ENCODE peak calls at places on chromosomes 5 and 9, in seven cellular contexts. W is T-cell, V is amniotic epithelial cell, Q is NCI-H748 treated with DMSO at 0.1 percent for 48 hours, D is heart right ventricle, Z is NT2/D1, Y is psoas muscle. R is an unnamed sample.

GRCh38 chr9:79257215-79257614 is 314.6 kb upstream of the TLE4 start:
- DNase-seq in W (no peak), D (no peak), Z (no peak), Q (no peak), Y (no peak), V (peak), R (no peak)

GRCh38 chr5:159441441-159441840 is 111.2 kb upstream of the IL12B start:
- DNase-seq in Y (no peak), V (no peak), D (peak), W (no peak), Z (peak), Q (no peak), R (peak)

GRCh38 chr5:139574641-139575312 is 13.6 kb downstream of the UBE2D2 start:
- DNase-seq in Z (no peak), W (no peak), V (peak), Y (no peak), Q (no peak), D (no peak), R (no peak)

GRCh38 chr5:141844414-141845097 is 33.7 kb downstream of the PCDH1 start:
- DNase-seq in W (no peak), V (no peak), Z (no peak), Y (no peak), D (no peak), Q (no peak), R (no peak)

GRCh38 chr9:136823136-136824046 is 15.6 kb downstream of the RABL6 start:
- DNase-seq in Q (no peak), Z (no peak), W (no peak), V (no peak), D (no peak), Y (no peak), R (no peak)

GRCh38 chr5:101390317-101390908 is 487.3 kb upstream of the ST8SIA4 start:
- DNase-seq in Y (no peak), D (no peak), V (peak), W (no peak), Z (peak), Q (peak), R (no peak)

GRCh38 chr5:35373196-35373696 is 143.0 kb upstream of the PRLR start:
- DNase-seq in V (no peak), Q (no peak), W (no peak), D (no peak), Z (no peak), Y (no peak), R (no peak)

GRCh38 chr9:72576087-72576486 is 54.7 kb downstream of the TMC1 start:
- DNase-seq in Z (no peak), V (no peak), Q (no peak), D (no peak), W (no peak), Y (no peak), R (no peak)

R was measured in left ventricle myocardium inferior.